ENCODE peak calls at places on chromosomes 7 and 10, in six cellular contexts. X is MCF 10A; A is SK-N-SH; Q is Panc1; Z is CD4-positive, alpha-beta T cell; F is adrenal gland. E is an unnamed sample.

GRCh38 chr7:44062180-44062902 is 3.0 kb downstream of the PGAM2 start:
- DNase-seq in X (no peak), A (no peak), Q (no peak), Z (no peak), F (peak; percentile 64), E (no peak)

GRCh38 chr10:28711776-28712175 is 34.5 kb downstream of the BAMBI start:
- DNase-seq in Z (no peak), Q (no peak), X (no peak), F (no peak), A (no peak), E (no peak)

GRCh38 chr7:12111461-12112405 is 99.4 kb upstream of the TMEM106B start:
- DNase-seq in X (no peak), A (peak; percentile 83), F (peak; percentile 34), Q (peak; percentile 67), Z (no peak), E (no peak)

GRCh38 chr7:50696810-50697582 is 85.7 kb downstream of the GRB10 start:
- DNase-seq in A (no peak), Q (no peak), Z (no peak), F (no peak), X (peak; percentile 23), E (no peak)

GRCh38 chr10:49649936-49650723 is 29.3 kb upstream of the C10orf53 start:
- DNase-seq in X (no peak), Q (no peak), A (peak; percentile 3), F (no peak), Z (no peak), E (no peak)

GRCh38 chr10:123640016-123640535 is 26.1 kb upstream of the GPR26 start:
- DNase-seq in Q (no peak), X (no peak), Z (no peak), F (no peak), A (no peak), E (no peak)

GRCh38 chr10:7445474-7446135 is 34.8 kb upstream of the SFMBT2 start:
- DNase-seq in Q (no peak), F (no peak), X (no peak), A (no peak), Z (no peak), E (no peak)

GRCh38 chr10:3666525-3667302 is 118.3 kb downstream of the KLF6 start:
- DNase-seq in Z (peak; percentile 24), X (no peak), A (no peak), Q (no peak), F (no peak), E (no peak)

GRCh38 chr7:1105189-1105588 is 17.3 kb downstream of the GPER1 start:
- DNase-seq in Z (no peak), Q (no peak), A (no peak), F (no peak), X (no peak), E (no peak)

GRCh38 chr7:23380961-23381360 is 81.8 kb downstream of the MALSU1 start:
- DNase-seq in Q (no peak), F (no peak), Z (no peak), X (no peak), A (no peak), E (no peak)

GRCh38 chr10:16777473-16778370 is 39.5 kb downstream of the RSU1 start:
- DNase-seq in F (peak; percentile 31), Q (peak; percentile 25), X (peak; percentile 63), A (peak; percentile 65), Z (no peak), E (no peak)

GRCh38 chr7:5143935-5144903 is 45.8 kb upstream of the WIPI2 start:
- DNase-seq in F (peak; percentile 20), A (peak; percentile 40), Z (peak; percentile 88), Q (no peak), X (no peak), E (no peak)

GRCh38 chr10:116760919-116761318 is 18.6 kb upstream of the HSPA12A start:
- DNase-seq in Z (no peak), A (no peak), F (no peak), Q (no peak), X (no peak), E (no peak)

GRCh38 chr10:121886997-121887622 is 40.7 kb downstream of the ATE1 start:
- DNase-seq in X (peak; percentile 74), F (peak; percentile 61), Q (peak; percentile 48), Z (no peak), A (peak; percentile 69), E (peak; percentile 72)

GRCh38 chr10:119542990-119543813 is 683 bp upstream of the RGS10 start:
- DNase-seq in Z (peak; percentile 47), A (peak; percentile 82), Q (peak; percentile 28), F (no peak), X (peak; percentile 51), E (no peak)

GRCh38 chr10:64091889-64092288 is 570.7 kb downstream of the REEP3 start:
- DNase-seq in Z (no peak), Q (no peak), F (no peak), A (peak; percentile 21), X (peak; percentile 46), E (no peak)

GRCh38 chr10:100866575-100867098 is 46.1 kb upstream of the SLF2 start:
- DNase-seq in Q (no peak), A (no peak), Z (no peak), F (no peak), X (no peak), E (no peak)

GRCh38 chr10:110850990-110851389 is 20.7 kb upstream of the PDCD4 start:
- DNase-seq in F (no peak), Z (no peak), Q (no peak), X (no peak), A (no peak), E (no peak)

GRCh38 chr7:114973147-114973546 is 51.3 kb downstream of the MDFIC start:
- DNase-seq in A (no peak), X (peak; percentile 17), F (no peak), Z (no peak), Q (no peak), E (no peak)

GRCh38 chr7:6430271-6430940 is 17.3 kb downstream of the DAGLB start:
- DNase-seq in Z (no peak), A (peak; percentile 67), F (no peak), Q (no peak), X (no peak), E (no peak)
- TF ChIP-seq CTCF in Z (no peak), A (peak; percentile 53), F (no peak), Q (no peak), X (peak; percentile 12), E (no peak)

DNA sequence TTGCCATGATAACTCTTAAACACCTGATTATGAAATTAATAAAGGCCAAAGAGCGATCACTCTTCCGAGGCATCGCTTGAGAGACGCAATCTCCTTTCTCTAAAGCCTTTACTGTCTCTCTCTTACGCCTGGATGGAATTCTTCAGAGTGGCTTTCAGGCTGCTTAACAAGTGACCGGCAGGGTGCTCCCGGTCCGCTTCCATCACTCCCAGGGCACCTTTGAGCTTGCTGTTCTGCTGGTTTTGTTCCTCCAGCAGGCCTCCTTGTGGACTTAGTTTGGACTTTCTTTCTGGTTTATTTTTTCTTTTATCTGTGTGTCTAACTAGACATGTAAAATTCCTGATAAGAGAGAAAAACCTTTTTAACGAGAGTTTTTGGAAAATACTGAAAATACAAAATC is 60.9 kb downstream of the MRPL32 start:
- DNase-seq in F (no peak), Q (no peak), A (no peak), Z (no peak), X (no peak), E (no peak)
- TF ChIP-seq CTCF in F (no peak), Q (no peak), A (no peak), Z (no peak), X (no peak), E (no peak)

GRCh38 chr7:41774966-41775365 is 72.1 kb upstream of the INHBA start:
- DNase-seq in Q (no peak), A (no peak), X (no peak), F (no peak), Z (no peak), E (no peak)

GRCh38 chr7:41769162-41769561 is 66.3 kb upstream of the INHBA start:
- DNase-seq in X (no peak), Q (no peak), A (no peak), Z (no peak), F (no peak), E (no peak)

DNA sequence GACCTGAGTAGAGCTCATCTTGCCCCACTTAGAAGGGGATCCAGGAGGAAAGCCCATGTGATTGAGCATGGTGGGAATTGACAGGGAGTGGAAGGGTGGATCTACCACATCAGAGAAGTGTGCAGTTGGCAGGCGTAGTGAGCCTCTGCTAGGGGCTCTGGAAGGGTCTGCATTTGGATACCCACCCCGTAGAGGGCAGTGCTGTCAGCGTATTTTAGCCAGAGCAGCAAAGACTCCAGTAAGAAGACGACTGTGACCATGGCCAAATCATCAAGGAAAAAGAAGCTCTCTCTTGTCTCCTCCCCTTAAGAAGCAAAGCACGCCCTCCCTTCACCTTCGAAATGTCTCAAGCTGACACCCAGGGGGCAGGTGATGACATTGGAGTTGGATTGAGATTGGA is 68.8 kb upstream of the INHBA start:
- DNase-seq in Q (no peak), X (no peak), A (no peak), F (no peak), Z (no peak), E (no peak)
- TF ChIP-seq CTCF in Q (no peak), X (no peak), A (no peak), F (no peak), Z (no peak), E (no peak)

DNA sequence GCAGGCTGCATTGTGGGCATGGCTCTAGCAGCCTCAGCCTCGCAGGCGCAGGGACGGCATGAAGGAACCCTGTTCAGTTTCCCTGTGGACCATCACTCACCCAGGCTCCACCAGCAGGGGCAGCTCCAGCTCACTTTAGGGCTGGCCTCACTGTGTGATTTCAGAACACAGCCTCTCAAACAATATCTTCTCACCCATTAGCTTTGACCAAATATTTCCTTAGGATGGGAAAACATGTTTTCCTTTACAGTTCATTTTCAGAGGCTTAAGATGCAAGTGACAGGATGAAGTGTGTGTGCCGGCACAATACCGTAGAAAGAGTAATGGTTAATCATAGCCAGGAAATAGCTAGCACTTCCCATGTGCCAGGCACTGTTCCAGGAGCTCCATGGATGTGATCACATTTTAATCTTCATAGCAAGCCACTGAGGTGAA is 58.2 kb downstream of the LANCL2 start:
- DNase-seq in Z (no peak), A (no peak), F (no peak), X (no peak), Q (no peak), E (no peak)
- TF ChIP-seq CTCF in Z (no peak), A (peak; percentile 26), F (no peak), X (no peak), Q (no peak), E (no peak)

GRCh38 chr7:70035955-70036354 is 437.7 kb downstream of the AUTS2 start:
- DNase-seq in F (no peak), Z (no peak), X (no peak), Q (no peak), A (no peak), E (no peak)
- TF ChIP-seq CTCF in F (no peak), Z (no peak), X (no peak), Q (no peak), A (no peak), E (no peak)

GRCh38 chr7:105745681-105746330 is 130.6 kb downstream of the ATXN7L1 start:
- DNase-seq in Z (no peak), A (no peak), Q (no peak), X (no peak), F (no peak), E (no peak)
- TF ChIP-seq CTCF in Z (no peak), A (no peak), Q (no peak), X (no peak), F (no peak), E (no peak)

GRCh38 chr10:99276848-99277486 is 41.3 kb upstream of the HPSE2 start:
- DNase-seq in X (peak; percentile 34), F (no peak), Z (no peak), Q (peak; percentile 22), A (peak; percentile 18), E (no peak)
- TF ChIP-seq CTCF in X (peak; percentile 66), F (no peak), Z (no peak), Q (peak; percentile 80), A (peak; percentile 45), E (no peak)